ENCODE peak calls at places on chromosomes 6 and 20, in six cellular contexts. One of them, this sample, is unnamed.
A peak's percentile ranks its signal among the peaks of the same experiment; 100 is the strongest.

GRCh38 chr6:100176951-100177710 is 183.1 kb upstream of the MCHR2 start:
- DNase-seq in astrocyte: no peak
- DNase-seq in Panc1: no peak
- DNase-seq in psoas muscle: no peak
- DNase-seq in IMR-90: no peak
- DNase-seq in prostate gland: no peak
- DNase-seq in this sample: no peak

GRCh38 chr6:48061630-48062029 is 49.4 kb downstream of the PTCHD4 start:
- DNase-seq in Panc1: no peak
- DNase-seq in astrocyte: peak; percentile 35
- DNase-seq in prostate gland: no peak
- DNase-seq in psoas muscle: no peak
- DNase-seq in IMR-90: peak; percentile 12
- DNase-seq in this sample: no peak

GRCh38 chr6:143675327-143675900 is 2.4 kb upstream of the PHACTR2 start:
- DNase-seq in IMR-90: no peak
- DNase-seq in Panc1: no peak
- DNase-seq in psoas muscle: no peak
- DNase-seq in astrocyte: no peak
- DNase-seq in prostate gland: no peak
- DNase-seq in this sample: no peak

GRCh38 chr6:8080338-8081151 is 16.4 kb upstream of the BLOC1S5 start:
- DNase-seq in astrocyte: peak; percentile 55
- DNase-seq in psoas muscle: no peak
- DNase-seq in IMR-90: peak; percentile 82
- DNase-seq in Panc1: no peak
- DNase-seq in prostate gland: no peak
- DNase-seq in this sample: peak; percentile 51

GRCh38 chr20:14889503-14890125 is 552.2 kb upstream of the FLRT3 start:
- DNase-seq in prostate gland: no peak
- DNase-seq in IMR-90: no peak
- DNase-seq in Panc1: no peak
- DNase-seq in astrocyte: no peak
- DNase-seq in psoas muscle: no peak
- DNase-seq in this sample: no peak

GRCh38 chr6:127458817-127459216 is 372 bp downstream of the KIAA0408 start:
- DNase-seq in Panc1: no peak
- DNase-seq in astrocyte: peak; percentile 27
- DNase-seq in prostate gland: no peak
- DNase-seq in psoas muscle: peak; percentile 49
- DNase-seq in IMR-90: peak; percentile 59
- DNase-seq in this sample: no peak

GRCh38 chr6:34938268-34938667 is 49.2 kb downstream of the ANKS1A start:
- DNase-seq in psoas muscle: no peak
- DNase-seq in prostate gland: no peak
- DNase-seq in Panc1: no peak
- DNase-seq in astrocyte: no peak
- DNase-seq in IMR-90: no peak
- DNase-seq in this sample: no peak

GRCh38 chr6:41630069-41630468 is 8.2 kb upstream of the MDFI start:
- DNase-seq in prostate gland: no peak
- DNase-seq in Panc1: no peak
- DNase-seq in psoas muscle: no peak
- DNase-seq in astrocyte: no peak
- DNase-seq in IMR-90: no peak
- DNase-seq in this sample: no peak

GRCh38 chr20:50563133-50563944 is 53.2 kb downstream of the PTPN1 start:
- DNase-seq in astrocyte: no peak
- DNase-seq in prostate gland: no peak
- DNase-seq in IMR-90: no peak
- DNase-seq in Panc1: no peak
- DNase-seq in psoas muscle: no peak
- DNase-seq in this sample: no peak

GRCh38 chr20:45337367-45338120 is 10.7 kb downstream of the SDC4 start:
- DNase-seq in astrocyte: peak; percentile 96
- DNase-seq in Panc1: no peak
- DNase-seq in prostate gland: no peak
- DNase-seq in psoas muscle: peak; percentile 64
- DNase-seq in IMR-90: peak; percentile 94
- DNase-seq in this sample: no peak

GRCh38 chr6:45988635-45989034 is 27.0 kb downstream of the CLIC5 start:
- DNase-seq in Panc1: no peak
- DNase-seq in IMR-90: no peak
- DNase-seq in prostate gland: no peak
- DNase-seq in psoas muscle: peak; percentile 86
- DNase-seq in astrocyte: no peak
- DNase-seq in this sample: no peak

GRCh38 chr6:159727717-159728440 is 573 bp downstream of the WTAP start:
- DNase-seq in psoas muscle: no peak
- DNase-seq in IMR-90: no peak
- DNase-seq in Panc1: no peak
- DNase-seq in astrocyte: no peak
- DNase-seq in prostate gland: no peak
- DNase-seq in this sample: no peak

GRCh38 chr20:48621256-48622078 is 206.3 kb downstream of the PREX1 start:
- DNase-seq in psoas muscle: peak; percentile 49
- DNase-seq in prostate gland: no peak
- DNase-seq in astrocyte: peak; percentile 42
- DNase-seq in IMR-90: peak; percentile 4
- DNase-seq in Panc1: no peak
- DNase-seq in this sample: no peak

GRCh38 chr6:1322725-1323219 is 10.9 kb downstream of the FOXQ1 start:
- DNase-seq in IMR-90: peak; percentile 44
- DNase-seq in prostate gland: no peak
- DNase-seq in astrocyte: no peak
- DNase-seq in psoas muscle: no peak
- DNase-seq in Panc1: no peak
- DNase-seq in this sample: no peak

GRCh38 chr20:57882451-57883161 is 172.8 kb upstream of the PMEPA1 start:
- DNase-seq in IMR-90: no peak
- DNase-seq in Panc1: no peak
- DNase-seq in prostate gland: no peak
- DNase-seq in psoas muscle: no peak
- DNase-seq in astrocyte: peak; percentile 23
- DNase-seq in this sample: no peak

GRCh38 chr6:153086225-153086990 is 44.7 kb downstream of the RGS17 start:
- DNase-seq in astrocyte: peak; percentile 26
- DNase-seq in prostate gland: no peak
- DNase-seq in IMR-90: no peak
- DNase-seq in Panc1: no peak
- DNase-seq in psoas muscle: no peak
- DNase-seq in this sample: no peak

GRCh38 chr20:53291548-53291947 is 302.1 kb downstream of the ZNF217 start:
- DNase-seq in astrocyte: no peak
- DNase-seq in Panc1: no peak
- DNase-seq in IMR-90: no peak
- DNase-seq in prostate gland: no peak
- DNase-seq in psoas muscle: no peak
- DNase-seq in this sample: no peak

GRCh38 chr20:6599876-6600275 is 167.6 kb upstream of the BMP2 start:
- DNase-seq in prostate gland: no peak
- DNase-seq in Panc1: no peak
- DNase-seq in psoas muscle: no peak
- DNase-seq in IMR-90: peak; percentile 5
- DNase-seq in astrocyte: peak; percentile 44
- DNase-seq in this sample: no peak

GRCh38 chr6:158037021-158037420 is 55.4 kb downstream of the SYNJ2 start:
- DNase-seq in psoas muscle: no peak
- DNase-seq in prostate gland: no peak
- DNase-seq in IMR-90: no peak
- DNase-seq in astrocyte: no peak
- DNase-seq in Panc1: no peak
- DNase-seq in this sample: no peak

GRCh38 chr20:60872224-60872623 is 379.8 kb upstream of the CDH4 start:
- DNase-seq in psoas muscle: no peak
- DNase-seq in Panc1: no peak
- DNase-seq in astrocyte: no peak
- DNase-seq in IMR-90: no peak
- DNase-seq in prostate gland: no peak
- DNase-seq in this sample: no peak

GRCh38 chr6:139877828-139878405 is 503.5 kb upstream of the CITED2 start:
- DNase-seq in prostate gland: no peak
- DNase-seq in astrocyte: no peak
- DNase-seq in Panc1: no peak
- DNase-seq in IMR-90: no peak
- DNase-seq in psoas muscle: no peak
- DNase-seq in this sample: no peak

GRCh38 chr6:125810435-125810834 is 19.7 kb downstream of the NCOA7 start:
- DNase-seq in astrocyte: no peak
- DNase-seq in prostate gland: no peak
- DNase-seq in psoas muscle: no peak
- DNase-seq in IMR-90: no peak
- DNase-seq in Panc1: no peak
- DNase-seq in this sample: no peak

GRCh38 chr6:165983112-165984072 is 184.3 kb downstream of the TBXT start:
- DNase-seq in astrocyte: no peak
- DNase-seq in prostate gland: no peak
- DNase-seq in Panc1: no peak
- DNase-seq in psoas muscle: no peak
- DNase-seq in IMR-90: no peak
- DNase-seq in this sample: no peak

GRCh38 chr6:61555993-61556392 is 730.0 kb downstream of the KHDRBS2 start:
- DNase-seq in Panc1: no peak
- DNase-seq in IMR-90: no peak
- DNase-seq in prostate gland: no peak
- DNase-seq in astrocyte: no peak
- DNase-seq in psoas muscle: no peak
- DNase-seq in this sample: no peak

GRCh38 chr20:59606566-59606965 is 2.2 kb downstream of the PHACTR3 start:
- DNase-seq in astrocyte: no peak
- DNase-seq in psoas muscle: no peak
- DNase-seq in Panc1: no peak
- DNase-seq in prostate gland: no peak
- DNase-seq in IMR-90: no peak
- DNase-seq in this sample: no peak

GRCh38 chr20:59608871-59609270 is 4.5 kb downstream of the PHACTR3 start:
- DNase-seq in psoas muscle: no peak
- DNase-seq in Panc1: no peak
- DNase-seq in IMR-90: no peak
- DNase-seq in astrocyte: no peak
- DNase-seq in prostate gland: no peak
- DNase-seq in this sample: no peak

GRCh38 chr20:59605691-59606364 is 1.5 kb downstream of the PHACTR3 start:
- DNase-seq in IMR-90: no peak
- DNase-seq in prostate gland: no peak
- DNase-seq in astrocyte: no peak
- DNase-seq in Panc1: no peak
- DNase-seq in psoas muscle: no peak
- DNase-seq in this sample: no peak

GRCh38 chr20:59611286-59611685 is 6.9 kb downstream of the PHACTR3 start:
- DNase-seq in psoas muscle: no peak
- DNase-seq in Panc1: no peak
- DNase-seq in astrocyte: no peak
- DNase-seq in IMR-90: no peak
- DNase-seq in prostate gland: no peak
- DNase-seq in this sample: no peak

DNA sequence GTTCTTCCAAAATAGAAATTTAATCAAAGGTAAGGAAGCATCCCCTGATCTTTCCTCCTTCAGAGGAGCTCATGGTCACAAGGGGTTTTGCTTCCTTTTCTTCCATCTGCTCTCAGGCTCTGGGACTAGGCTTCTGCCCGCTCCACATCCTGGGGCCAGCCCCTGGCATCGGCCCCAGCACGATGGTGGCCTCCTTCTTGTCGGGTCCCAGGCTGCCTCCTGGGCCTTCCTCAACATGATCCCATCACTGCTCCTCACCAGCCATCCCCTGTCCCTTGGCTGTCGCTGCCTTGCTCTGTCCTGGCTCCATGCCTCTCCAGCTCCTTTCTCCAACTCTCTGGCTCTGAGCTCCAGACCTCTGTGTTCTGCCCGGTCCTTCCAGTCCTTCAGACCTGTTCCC is 4.1 kb downstream of the PHACTR3 start:
- DNase-seq in Panc1: no peak
- DNase-seq in psoas muscle: no peak
- DNase-seq in IMR-90: no peak
- DNase-seq in prostate gland: no peak
- DNase-seq in astrocyte: no peak
- DNase-seq in this sample: no peak
- H3K4me3 ChIP-seq in Panc1: no peak overlapping the region
- H3K4me3 ChIP-seq in psoas muscle: no peak overlapping the region
- H3K4me3 ChIP-seq in IMR-90: no peak overlapping the region
- H3K4me3 ChIP-seq in prostate gland: no peak overlapping the region
- H3K4me3 ChIP-seq in astrocyte: no peak overlapping the region
- H3K4me3 ChIP-seq in this sample: no peak overlapping the region

GRCh38 chr6:156948807-156949206 is 171.6 kb downstream of the ARID1B start:
- DNase-seq in Panc1: no peak
- DNase-seq in prostate gland: no peak
- DNase-seq in psoas muscle: no peak
- DNase-seq in IMR-90: peak; percentile 97
- DNase-seq in astrocyte: peak; percentile 96
- DNase-seq in this sample: no peak
- TF ChIP-seq CTCF in Panc1: no peak
- TF ChIP-seq CTCF in prostate gland: no peak
- TF ChIP-seq CTCF in psoas muscle: no peak
- TF ChIP-seq CTCF in IMR-90: peak; percentile 35
- TF ChIP-seq CTCF in astrocyte: no peak
- TF ChIP-seq CTCF in this sample: no peak

GRCh38 chr6:37555040-37555781 is 55.5 kb upstream of the CCDC167 start:
- DNase-seq in psoas muscle: no peak
- DNase-seq in astrocyte: no peak
- DNase-seq in prostate gland: no peak
- DNase-seq in IMR-90: no peak
- DNase-seq in Panc1: no peak
- DNase-seq in this sample: no peak
- H3K4me3 ChIP-seq in psoas muscle: no peak overlapping the region
- H3K4me3 ChIP-seq in astrocyte: no peak overlapping the region
- H3K4me3 ChIP-seq in prostate gland: no peak overlapping the region
- H3K4me3 ChIP-seq in IMR-90: no peak overlapping the region
- H3K4me3 ChIP-seq in Panc1: no peak overlapping the region
- H3K4me3 ChIP-seq in this sample: no peak overlapping the region

DNA sequence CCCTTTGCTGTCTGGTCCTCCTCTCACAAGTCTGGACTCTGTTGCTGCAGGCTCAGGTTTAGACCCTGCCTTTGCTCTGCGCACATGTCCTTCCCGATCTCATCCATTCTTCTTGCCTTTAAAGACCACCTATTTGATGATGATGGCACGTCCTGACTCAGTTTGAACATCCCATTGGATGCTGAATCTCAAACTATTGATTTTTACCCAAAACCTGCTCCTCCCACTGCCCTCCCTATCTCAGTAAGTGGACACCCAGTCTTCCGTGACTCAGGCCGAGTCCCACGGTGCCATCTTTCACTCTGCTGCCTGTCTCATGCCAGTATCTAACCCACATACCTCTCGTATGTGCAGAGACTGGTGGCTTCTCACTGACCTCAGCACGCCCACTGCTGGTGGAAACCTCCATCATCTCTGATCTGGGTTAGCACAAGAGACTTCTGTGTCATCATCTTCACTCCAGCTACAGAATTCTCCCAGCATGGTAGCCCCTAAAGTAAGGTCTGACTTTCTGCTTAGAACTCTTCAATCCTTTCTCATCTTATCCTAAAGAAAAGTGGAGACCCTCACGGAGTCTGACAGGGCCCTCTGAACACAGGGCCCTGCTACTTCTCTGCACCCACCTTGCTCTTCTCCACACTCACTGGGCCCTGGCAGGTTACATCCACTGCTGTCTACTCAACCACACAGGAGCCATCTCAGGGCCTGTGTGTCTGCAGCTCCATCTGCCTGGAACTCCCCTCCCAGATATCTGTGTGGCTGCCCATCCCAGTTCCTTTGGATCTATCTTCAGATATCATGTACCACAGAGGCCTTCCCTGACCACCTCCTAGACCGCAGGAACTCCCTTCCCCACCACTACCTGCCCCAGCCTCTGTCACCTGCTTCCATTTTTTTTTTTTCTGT is 387.1 kb upstream of the AGPAT4 start:
- DNase-seq in Panc1: no peak
- DNase-seq in psoas muscle: no peak
- DNase-seq in IMR-90: no peak
- DNase-seq in astrocyte: no peak
- DNase-seq in prostate gland: no peak
- DNase-seq in this sample: no peak
- TF ChIP-seq CTCF in Panc1: no peak
- TF ChIP-seq CTCF in psoas muscle: no peak
- TF ChIP-seq CTCF in IMR-90: no peak
- TF ChIP-seq CTCF in astrocyte: no peak
- TF ChIP-seq CTCF in prostate gland: no peak
- TF ChIP-seq CTCF in this sample: no peak

This sample was measured in epithelial cell of proximal tubule.